ENCODE peak calls at places on chromosomes 7 and 10, in four cellular contexts. P is stimulated activated CD8-positive, alpha-beta memory T cell treated with anti-CD3 and anti-CD28 coated beads, Interleukin-15, amount 100 ng/mL, for 4 hours; V is naive thymus-derived CD8-positive, alpha-beta T cell; J is HEK293T. K is an unnamed sample.

GRCh38 chr10:44186150-44186549 is 198.7 kb downstream of the CXCL12 start:
- DNase-seq in P (no peak), V (no peak), J (no peak), K (no peak)

GRCh38 chr10:61110188-61110844 is 166.3 kb upstream of the RHOBTB1 start:
- DNase-seq in P (no peak), V (no peak), J (no peak), K (no peak)

GRCh38 chr10:43854042-43854441 is 205.4 kb upstream of the ZNF32 start:
- DNase-seq in P (no peak), V (no peak), J (no peak), K (no peak)

GRCh38 chr10:93309062-93309461 is 173.1 kb downstream of the MYOF start:
- DNase-seq in P (no peak), V (no peak), J (no peak), K (no peak)

GRCh38 chr10:79273603-79274002 is 73.7 kb upstream of the PPIF start:
- DNase-seq in P (no peak), V (no peak), J (no peak), K (no peak)

GRCh38 chr10:49614242-49615198 is 683 bp downstream of the CHAT start:
- DNase-seq in P (no peak), V (no peak), J (no peak), K (no peak)

GRCh38 chr10:70652761-70653657 is 19.3 kb upstream of the ADAMTS14 start:
- DNase-seq in P (no peak), V (no peak), J (no peak), K (no peak)

GRCh38 chr7:105693576-105693975 is 112.3 kb upstream of the EFCAB10 start:
- DNase-seq in P (no peak), V (no peak), J (no peak), K (no peak)

GRCh38 chr7:7178081-7178480 is 4.3 kb upstream of the C1GALT1 start:
- DNase-seq in P (no peak), V (no peak), J (no peak), K (no peak)

GRCh38 chr10:13291821-13292773 is 7.8 kb downstream of the PHYH start:
- DNase-seq in P (no peak), V (no peak), J (no peak), K (no peak)

GRCh38 chr7:57384380-57384779 is 65.6 kb upstream of the ZNF716 start:
- DNase-seq in P (no peak), V (no peak), J (no peak), K (no peak)

GRCh38 chr7:52260046-52260665 is 775.3 kb upstream of the POM121L12 start:
- DNase-seq in P (no peak), V (no peak), J (no peak), K (no peak)

GRCh38 chr10:21572578-21572977 is 38.5 kb downstream of the MLLT10 start:
- DNase-seq in P (no peak), V (no peak), J (no peak), K (no peak)

GRCh38 chr7:136339464-136339863 is 362.3 kb upstream of the MTPN start:
- DNase-seq in P (no peak), V (no peak), J (no peak), K (no peak)

GRCh38 chr10:74177140-74177677 is 26.2 kb downstream of the ADK start:
- DNase-seq in P (peak), V (no peak), J (peak), K (no peak)

GRCh38 chr7:26393855-26394254 is 102.2 kb downstream of the SNX10 start:
- DNase-seq in P (no peak), V (no peak), J (no peak), K (no peak)

K was measured in SHP77 treated with DMSO at 0.1 percent for 48 hours.